ENCODE peak calls at places on chromosome 19, in four cellular contexts. One of them, this sample, is unnamed.

GRCh38 chr19:42242071-42242511 is 311 bp downstream of the GSK3A start:
- DNase-seq in left ventricle myocardium superior: no peak
- DNase-seq in retinal pigment epithelial cell: no peak
- DNase-seq in CD4-positive, alpha-beta T cell: no peak
- DNase-seq in this sample: no peak

GRCh38 chr19:58229255-58229639 is 533 bp downstream of the ZNF544 start:
- DNase-seq in CD4-positive, alpha-beta T cell: peak
- DNase-seq in left ventricle myocardium superior: peak
- DNase-seq in retinal pigment epithelial cell: no peak
- DNase-seq in this sample: no peak

GRCh38 chr19:48968813-48969218 is 3.7 kb downstream of the FTL start:
- DNase-seq in retinal pigment epithelial cell: no peak
- DNase-seq in left ventricle myocardium superior: no peak
- DNase-seq in CD4-positive, alpha-beta T cell: no peak
- DNase-seq in this sample: no peak

GRCh38 chr19:980133-980998 is 3.8 kb upstream of the WDR18 start:
- DNase-seq in CD4-positive, alpha-beta T cell: no peak
- DNase-seq in retinal pigment epithelial cell: no peak
- DNase-seq in left ventricle myocardium superior: no peak
- DNase-seq in this sample: no peak

GRCh38 chr19:46487802-46488445 is 7.7 kb downstream of the PNMA8B start:
- DNase-seq in left ventricle myocardium superior: peak
- DNase-seq in CD4-positive, alpha-beta T cell: peak
- DNase-seq in retinal pigment epithelial cell: no peak
- DNase-seq in this sample: peak

GRCh38 chr19:43616306-43616705 is 3.1 kb downstream of the ZNF428 start:
- DNase-seq in left ventricle myocardium superior: no peak
- DNase-seq in CD4-positive, alpha-beta T cell: no peak
- DNase-seq in retinal pigment epithelial cell: no peak
- DNase-seq in this sample: no peak

GRCh38 chr19:49422407-49423277 is 599 bp downstream of the PTH2 start:
- DNase-seq in retinal pigment epithelial cell: no peak
- DNase-seq in left ventricle myocardium superior: peak
- DNase-seq in CD4-positive, alpha-beta T cell: peak
- DNase-seq in this sample: peak

GRCh38 chr19:31548941-31549340 is 199.7 kb upstream of the TSHZ3 start:
- DNase-seq in left ventricle myocardium superior: peak
- DNase-seq in retinal pigment epithelial cell: no peak
- DNase-seq in CD4-positive, alpha-beta T cell: no peak
- DNase-seq in this sample: no peak

GRCh38 chr19:10654610-10655456 is 687 bp downstream of the ILF3 start:
- DNase-seq in left ventricle myocardium superior: peak
- DNase-seq in CD4-positive, alpha-beta T cell: no peak
- DNase-seq in retinal pigment epithelial cell: no peak
- DNase-seq in this sample: no peak

GRCh38 chr19:48940902-48941301 is 7.4 kb downstream of the DHDH start:
- DNase-seq in left ventricle myocardium superior: no peak
- DNase-seq in retinal pigment epithelial cell: no peak
- DNase-seq in CD4-positive, alpha-beta T cell: no peak
- DNase-seq in this sample: no peak

GRCh38 chr19:33252971-33253370 is 27.3 kb upstream of the SLC7A10 start:
- DNase-seq in left ventricle myocardium superior: peak
- DNase-seq in CD4-positive, alpha-beta T cell: no peak
- DNase-seq in retinal pigment epithelial cell: no peak
- DNase-seq in this sample: no peak

GRCh38 chr19:31154021-31154420 is 195.2 kb downstream of the TSHZ3 start:
- DNase-seq in retinal pigment epithelial cell: no peak
- DNase-seq in left ventricle myocardium superior: no peak
- DNase-seq in CD4-positive, alpha-beta T cell: no peak
- DNase-seq in this sample: no peak

GRCh38 chr19:23698711-23699520 is 11.9 kb upstream of the ZNF675 start:
- DNase-seq in left ventricle myocardium superior: no peak
- DNase-seq in CD4-positive, alpha-beta T cell: no peak
- DNase-seq in retinal pigment epithelial cell: no peak
- DNase-seq in this sample: no peak

GRCh38 chr19:5880604-5881078 is 10.3 kb upstream of the FUT5 start:
- DNase-seq in CD4-positive, alpha-beta T cell: no peak
- DNase-seq in left ventricle myocardium superior: peak
- DNase-seq in retinal pigment epithelial cell: peak
- DNase-seq in this sample: no peak

GRCh38 chr19:6875218-6875617 is 12.2 kb upstream of the ADGRE1 start:
- DNase-seq in retinal pigment epithelial cell: no peak
- DNase-seq in CD4-positive, alpha-beta T cell: no peak
- DNase-seq in left ventricle myocardium superior: no peak
- DNase-seq in this sample: no peak

GRCh38 chr19:51687791-51688664 is 5.1 kb upstream of the SPACA6 start:
- DNase-seq in retinal pigment epithelial cell: peak
- DNase-seq in left ventricle myocardium superior: peak
- DNase-seq in CD4-positive, alpha-beta T cell: no peak
- DNase-seq in this sample: no peak

GRCh38 chr19:29266603-29267002 is 53.7 kb upstream of the UQCRFS1 start:
- DNase-seq in retinal pigment epithelial cell: no peak
- DNase-seq in left ventricle myocardium superior: no peak
- DNase-seq in CD4-positive, alpha-beta T cell: no peak
- DNase-seq in this sample: no peak

GRCh38 chr19:4851551-4852290 is 15.7 kb downstream of the PLIN3 start:
- DNase-seq in retinal pigment epithelial cell: no peak
- DNase-seq in CD4-positive, alpha-beta T cell: peak
- DNase-seq in left ventricle myocardium superior: peak
- DNase-seq in this sample: peak

GRCh38 chr19:51784922-51785690 is 9.9 kb upstream of the FPR3 start:
- DNase-seq in left ventricle myocardium superior: peak
- DNase-seq in retinal pigment epithelial cell: no peak
- DNase-seq in CD4-positive, alpha-beta T cell: no peak
- DNase-seq in this sample: peak

GRCh38 chr19:1244693-1245451 is 3.3 kb downstream of the ATP5F1D start:
- DNase-seq in left ventricle myocardium superior: peak
- DNase-seq in CD4-positive, alpha-beta T cell: no peak
- DNase-seq in retinal pigment epithelial cell: no peak
- DNase-seq in this sample: no peak

GRCh38 chr19:16841391-16841926 is 12.3 kb downstream of the SIN3B start:
- DNase-seq in retinal pigment epithelial cell: no peak
- DNase-seq in CD4-positive, alpha-beta T cell: no peak
- DNase-seq in left ventricle myocardium superior: no peak
- DNase-seq in this sample: no peak

GRCh38 chr19:33340991-33341390 is 32.5 kb upstream of the CEBPG start:
- DNase-seq in CD4-positive, alpha-beta T cell: no peak
- DNase-seq in left ventricle myocardium superior: no peak
- DNase-seq in retinal pigment epithelial cell: no peak
- DNase-seq in this sample: no peak

GRCh38 chr19:6856749-6857372 is 30.5 kb upstream of the ADGRE1 start:
- DNase-seq in retinal pigment epithelial cell: no peak
- DNase-seq in CD4-positive, alpha-beta T cell: no peak
- DNase-seq in left ventricle myocardium superior: no peak
- DNase-seq in this sample: no peak

GRCh38 chr19:30848626-30849322 is 476.6 kb downstream of the ZNF536 start:
- DNase-seq in left ventricle myocardium superior: no peak
- DNase-seq in retinal pigment epithelial cell: no peak
- DNase-seq in CD4-positive, alpha-beta T cell: no peak
- DNase-seq in this sample: no peak